ENCODE peak calls at places on chromosomes 6 and 20, in five cellular contexts. One of them, this sample, is unnamed.

GRCh38 chr6:140225587-140226438 is 851.4 kb upstream of the CITED2 start:
- DNase-seq in IMR-90: peak
- DNase-seq in coronary artery: no peak
- DNase-seq in upper lobe of left lung: no peak
- DNase-seq in left ventricle myocardium inferior: no peak
- DNase-seq in this sample: peak

GRCh38 chr20:43940518-43941225 is 26.0 kb downstream of the TOX2 start:
- DNase-seq in IMR-90: no peak
- DNase-seq in left ventricle myocardium inferior: no peak
- DNase-seq in coronary artery: no peak
- DNase-seq in upper lobe of left lung: no peak
- DNase-seq in this sample: no peak

GRCh38 chr6:56742122-56742791 is 99.6 kb upstream of the DST start:
- DNase-seq in coronary artery: no peak
- DNase-seq in left ventricle myocardium inferior: no peak
- DNase-seq in IMR-90: peak
- DNase-seq in upper lobe of left lung: no peak
- DNase-seq in this sample: peak

GRCh38 chr20:58308680-58309527 is 611 bp upstream of the RAB22A start:
- DNase-seq in coronary artery: peak
- DNase-seq in IMR-90: peak
- DNase-seq in left ventricle myocardium inferior: peak
- DNase-seq in upper lobe of left lung: peak
- DNase-seq in this sample: peak

GRCh38 chr20:54095824-54096223 is 25.4 kb upstream of the BCAS1 start:
- DNase-seq in upper lobe of left lung: no peak
- DNase-seq in IMR-90: no peak
- DNase-seq in left ventricle myocardium inferior: no peak
- DNase-seq in coronary artery: no peak
- DNase-seq in this sample: no peak

GRCh38 chr20:49851991-49852390 is 39.4 kb downstream of the SLC9A8 start:
- DNase-seq in coronary artery: no peak
- DNase-seq in upper lobe of left lung: no peak
- DNase-seq in IMR-90: no peak
- DNase-seq in left ventricle myocardium inferior: no peak
- DNase-seq in this sample: no peak

GRCh38 chr20:22775671-22776139 is 191.3 kb upstream of the FOXA2 start:
- DNase-seq in coronary artery: no peak
- DNase-seq in IMR-90: peak
- DNase-seq in upper lobe of left lung: no peak
- DNase-seq in left ventricle myocardium inferior: no peak
- DNase-seq in this sample: peak

GRCh38 chr6:16316741-16317251 is 78.4 kb downstream of the GMPR start:
- DNase-seq in upper lobe of left lung: no peak
- DNase-seq in left ventricle myocardium inferior: no peak
- DNase-seq in coronary artery: no peak
- DNase-seq in IMR-90: peak
- DNase-seq in this sample: peak

GRCh38 chr6:106106276-106107042 is 20.3 kb downstream of the PRDM1 start:
- DNase-seq in left ventricle myocardium inferior: no peak
- DNase-seq in upper lobe of left lung: no peak
- DNase-seq in coronary artery: no peak
- DNase-seq in IMR-90: no peak
- DNase-seq in this sample: no peak

GRCh38 chr20:30601974-30602373 is 655.5 kb upstream of the DEFB115 start:
- DNase-seq in upper lobe of left lung: no peak
- DNase-seq in left ventricle myocardium inferior: no peak
- DNase-seq in IMR-90: no peak
- DNase-seq in coronary artery: no peak
- DNase-seq in this sample: no peak

GRCh38 chr20:31869673-31869941 is 720 bp downstream of the DUSP15 start:
- DNase-seq in IMR-90: no peak
- DNase-seq in upper lobe of left lung: no peak
- DNase-seq in coronary artery: no peak
- DNase-seq in left ventricle myocardium inferior: no peak
- DNase-seq in this sample: no peak

GRCh38 chr6:85354761-85355618 is 94.9 kb upstream of the NT5E start:
- DNase-seq in coronary artery: no peak
- DNase-seq in left ventricle myocardium inferior: peak
- DNase-seq in upper lobe of left lung: peak
- DNase-seq in IMR-90: peak
- DNase-seq in this sample: peak

GRCh38 chr6:131062245-131063027 is 609 bp downstream of the EPB41L2 start:
- DNase-seq in IMR-90: no peak
- DNase-seq in left ventricle myocardium inferior: no peak
- DNase-seq in coronary artery: no peak
- DNase-seq in upper lobe of left lung: no peak
- DNase-seq in this sample: no peak

GRCh38 chr6:36626636-36627035 is 32.5 kb downstream of the SRSF3 start:
- DNase-seq in upper lobe of left lung: peak
- DNase-seq in coronary artery: peak
- DNase-seq in IMR-90: no peak
- DNase-seq in left ventricle myocardium inferior: no peak
- DNase-seq in this sample: no peak

GRCh38 chr20:46435146-46435545 is 28.7 kb upstream of the ELMO2 start:
- DNase-seq in upper lobe of left lung: no peak
- DNase-seq in coronary artery: no peak
- DNase-seq in IMR-90: no peak
- DNase-seq in left ventricle myocardium inferior: no peak
- DNase-seq in this sample: no peak

GRCh38 chr20:9617062-9617461 is 102.7 kb downstream of the LAMP5 start:
- DNase-seq in left ventricle myocardium inferior: peak
- DNase-seq in upper lobe of left lung: peak
- DNase-seq in IMR-90: peak
- DNase-seq in coronary artery: no peak
- DNase-seq in this sample: peak

GRCh38 chr6:20647585-20647984 is 113.3 kb downstream of the CDKAL1 start:
- DNase-seq in IMR-90: no peak
- DNase-seq in left ventricle myocardium inferior: no peak
- DNase-seq in coronary artery: no peak
- DNase-seq in upper lobe of left lung: no peak
- DNase-seq in this sample: no peak

GRCh38 chr6:22448311-22448711 is 121.1 kb upstream of the HDGFL1 start:
- DNase-seq in IMR-90: peak
- DNase-seq in upper lobe of left lung: no peak
- DNase-seq in coronary artery: no peak
- DNase-seq in left ventricle myocardium inferior: no peak
- DNase-seq in this sample: peak

GRCh38 chr6:129567374-129567773 is 142.6 kb downstream of the ARHGAP18 start:
- DNase-seq in coronary artery: no peak
- DNase-seq in IMR-90: no peak
- DNase-seq in upper lobe of left lung: peak
- DNase-seq in left ventricle myocardium inferior: no peak
- DNase-seq in this sample: peak

GRCh38 chr20:11020712-11021111 is 346.9 kb upstream of the JAG1 start:
- DNase-seq in coronary artery: no peak
- DNase-seq in upper lobe of left lung: no peak
- DNase-seq in IMR-90: no peak
- DNase-seq in left ventricle myocardium inferior: no peak
- DNase-seq in this sample: no peak

GRCh38 chr6:3984494-3984893 is 94.4 kb downstream of the FAM217A start:
- DNase-seq in coronary artery: no peak
- DNase-seq in upper lobe of left lung: no peak
- DNase-seq in left ventricle myocardium inferior: no peak
- DNase-seq in IMR-90: no peak
- DNase-seq in this sample: no peak

GRCh38 chr20:46872315-46873211 is 22.1 kb upstream of the EYA2 start:
- DNase-seq in upper lobe of left lung: no peak
- DNase-seq in coronary artery: peak
- DNase-seq in left ventricle myocardium inferior: peak
- DNase-seq in IMR-90: peak
- DNase-seq in this sample: peak

GRCh38 chr6:55175078-55175777 is 913 bp downstream of the HCRTR2 start:
- DNase-seq in upper lobe of left lung: no peak
- DNase-seq in IMR-90: no peak
- DNase-seq in coronary artery: no peak
- DNase-seq in left ventricle myocardium inferior: no peak
- DNase-seq in this sample: no peak

GRCh38 chr20:51747182-51747911 is 20.8 kb downstream of the ATP9A start:
- DNase-seq in coronary artery: no peak
- DNase-seq in left ventricle myocardium inferior: no peak
- DNase-seq in IMR-90: no peak
- DNase-seq in upper lobe of left lung: no peak
- DNase-seq in this sample: no peak

GRCh38 chr6:11769244-11769643 is 9.4 kb downstream of the ADTRP start:
- DNase-seq in coronary artery: peak
- DNase-seq in upper lobe of left lung: no peak
- DNase-seq in IMR-90: peak
- DNase-seq in left ventricle myocardium inferior: no peak
- DNase-seq in this sample: peak

GRCh38 chr6:142774292-142774691 is 170.7 kb downstream of the HIVEP2 start:
- DNase-seq in upper lobe of left lung: no peak
- DNase-seq in coronary artery: no peak
- DNase-seq in left ventricle myocardium inferior: no peak
- DNase-seq in IMR-90: no peak
- DNase-seq in this sample: no peak

GRCh38 chr6:116511424-116512131 is at the start of gene CALHM5:
- DNase-seq in IMR-90: peak
- DNase-seq in coronary artery: peak
- DNase-seq in upper lobe of left lung: peak
- DNase-seq in left ventricle myocardium inferior: peak
- DNase-seq in this sample: peak

GRCh38 chr6:116512709-116513108 is 1.3 kb downstream of the CALHM5 start:
- DNase-seq in coronary artery: no peak
- DNase-seq in upper lobe of left lung: no peak
- DNase-seq in IMR-90: no peak
- DNase-seq in left ventricle myocardium inferior: no peak
- DNase-seq in this sample: no peak

GRCh38 chr6:116514103-116514502 is 2.7 kb downstream of the CALHM5 start:
- DNase-seq in left ventricle myocardium inferior: no peak
- DNase-seq in upper lobe of left lung: no peak
- DNase-seq in coronary artery: no peak
- DNase-seq in IMR-90: no peak
- DNase-seq in this sample: no peak

GRCh38 chr6:116512155-116512559 is 718 bp downstream of the CALHM5 start:
- DNase-seq in coronary artery: no peak
- DNase-seq in IMR-90: no peak
- DNase-seq in upper lobe of left lung: no peak
- DNase-seq in left ventricle myocardium inferior: no peak
- DNase-seq in this sample: peak

DNA sequence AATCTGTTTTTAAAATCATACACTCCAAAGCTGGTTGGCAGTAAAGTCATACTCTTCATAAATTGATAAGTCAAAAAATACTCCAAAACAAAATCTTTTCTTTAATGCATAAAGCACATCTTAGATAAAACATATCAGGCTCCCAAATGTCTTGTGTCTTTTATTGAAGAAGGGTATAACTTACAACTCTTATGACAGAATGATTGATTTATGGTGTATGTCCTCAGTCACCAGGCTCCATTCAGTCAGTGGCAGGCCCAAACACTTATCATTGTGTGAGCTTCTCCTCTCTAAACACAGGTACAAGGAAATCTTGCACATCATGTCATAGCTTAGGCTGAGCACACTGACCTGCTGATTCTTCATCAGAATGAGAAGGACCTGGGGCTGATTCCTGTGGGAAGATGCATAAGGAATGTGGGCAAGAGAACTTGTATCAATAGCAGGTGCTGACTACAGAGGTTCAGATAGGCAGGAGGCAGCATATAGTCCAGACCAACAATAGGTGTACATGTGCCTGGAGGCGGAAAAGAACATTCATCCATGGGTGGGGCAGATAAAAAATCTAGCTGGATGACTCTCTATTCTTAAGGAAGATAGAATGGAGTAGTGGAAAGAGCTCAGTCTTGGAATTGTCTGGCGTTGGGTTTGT is 1.9 kb downstream of the CALHM5 start:
- DNase-seq in upper lobe of left lung: no peak
- DNase-seq in coronary artery: no peak
- DNase-seq in left ventricle myocardium inferior: no peak
- DNase-seq in IMR-90: no peak
- DNase-seq in this sample: no peak
- H3K4me3 ChIP-seq in upper lobe of left lung: peak
- H3K4me3 ChIP-seq in coronary artery: peak
- H3K4me3 ChIP-seq in left ventricle myocardium inferior: peak
- H3K4me3 ChIP-seq in IMR-90: peak
- H3K4me3 ChIP-seq in this sample: peak

DNA sequence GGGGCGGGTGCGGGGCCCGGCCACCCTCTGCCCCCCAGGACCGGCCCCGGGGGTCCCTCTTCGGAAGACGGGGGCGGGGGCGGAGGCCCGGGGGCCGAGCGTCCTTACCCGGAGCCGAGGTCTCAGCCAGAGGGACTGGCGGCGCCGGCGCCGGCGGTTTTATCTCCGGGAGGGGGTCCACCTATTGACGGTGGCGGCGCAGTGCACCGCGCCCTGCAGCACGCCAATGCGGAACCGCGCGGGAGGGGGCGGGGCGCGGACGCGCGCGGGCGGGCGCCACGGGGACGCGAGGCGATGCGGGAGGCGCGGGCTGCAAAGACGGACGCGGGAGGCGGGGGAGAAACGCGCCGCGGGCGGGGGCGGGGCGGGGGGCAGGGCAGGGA is at the start of gene EEF1A2:
- DNase-seq in left ventricle myocardium inferior: peak
- DNase-seq in IMR-90: no peak
- DNase-seq in upper lobe of left lung: no peak
- DNase-seq in coronary artery: no peak
- DNase-seq in this sample: no peak
- TF ChIP-seq CTCF in left ventricle myocardium inferior: peak
- TF ChIP-seq CTCF in IMR-90: peak
- TF ChIP-seq CTCF in upper lobe of left lung: peak
- TF ChIP-seq CTCF in coronary artery: no peak
- TF ChIP-seq CTCF in this sample: no peak

DNA sequence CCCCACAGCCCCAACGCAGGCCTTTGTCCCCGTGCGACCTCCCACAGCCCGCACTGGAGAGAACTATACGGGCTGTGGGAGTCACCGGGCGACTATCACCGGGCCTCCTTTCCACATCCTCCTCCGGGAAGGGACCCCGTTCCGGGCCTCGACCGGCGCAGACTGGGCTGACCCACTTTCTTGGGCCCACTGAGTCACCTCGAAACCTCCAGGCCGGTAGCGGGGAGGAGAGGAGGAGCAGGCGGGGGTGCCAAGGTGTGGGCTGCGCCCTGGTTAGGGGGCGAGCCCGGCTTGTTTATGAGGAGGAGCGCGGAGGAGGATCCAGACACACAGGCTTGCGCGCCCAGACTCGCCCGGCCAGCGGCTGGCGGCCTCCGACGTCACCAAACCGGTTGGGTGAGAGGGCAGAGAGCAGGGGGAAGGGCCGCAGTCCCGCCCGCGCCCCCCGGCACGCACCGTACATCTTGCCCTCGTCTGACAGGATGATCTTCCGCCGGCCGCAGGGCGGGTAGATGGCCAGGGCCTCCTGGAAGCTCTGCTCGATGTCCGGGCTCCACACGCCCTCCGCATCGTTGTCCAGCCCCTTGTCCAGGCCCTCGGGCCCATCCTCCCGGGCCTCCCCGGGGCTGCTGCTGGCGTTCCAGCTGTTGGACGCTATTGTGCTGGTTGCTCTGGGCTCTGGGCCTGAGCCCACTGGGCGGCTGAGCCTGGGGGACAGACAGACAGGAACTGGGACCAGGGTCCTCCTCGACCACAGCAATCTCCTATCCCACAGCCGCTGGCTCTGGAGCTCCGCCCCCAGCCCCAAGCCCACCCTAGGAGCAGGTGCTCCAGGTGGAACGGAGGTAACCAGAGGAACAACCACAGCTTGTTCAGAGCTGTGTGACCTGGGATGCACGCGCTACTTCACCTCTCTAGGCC is 10.6 kb downstream of the TEAD3 start:
- DNase-seq in upper lobe of left lung: peak
- DNase-seq in left ventricle myocardium inferior: peak
- DNase-seq in IMR-90: no peak
- DNase-seq in coronary artery: peak
- DNase-seq in this sample: peak
- H3K4me3 ChIP-seq in upper lobe of left lung: peak
- H3K4me3 ChIP-seq in left ventricle myocardium inferior: peak
- H3K4me3 ChIP-seq in IMR-90: no peak
- H3K4me3 ChIP-seq in coronary artery: peak
- H3K4me3 ChIP-seq in this sample: no peak

GRCh38 chr6:169719117-169719516 is 5.2 kb downstream of the PHF10 start:
- DNase-seq in IMR-90: peak
- DNase-seq in left ventricle myocardium inferior: no peak
- DNase-seq in coronary artery: no peak
- DNase-seq in upper lobe of left lung: no peak
- DNase-seq in this sample: peak
- TF ChIP-seq CTCF in IMR-90: no peak
- TF ChIP-seq CTCF in left ventricle myocardium inferior: no peak
- TF ChIP-seq CTCF in coronary artery: no peak
- TF ChIP-seq CTCF in upper lobe of left lung: no peak
- TF ChIP-seq CTCF in this sample: no peak